ENCODE peak calls at places on chromosome 21, in six cellular contexts. G, I, Q, J, P and A are unnamed samples.

GRCh38 chr21:25039461-25040380 is 567.6 kb downstream of the MRPL39 start:
- DNase-seq in G (no peak), I (no peak), Q (no peak), J (no peak), P (no peak), A (no peak)

GRCh38 chr21:18275740-18276139 is 31.1 kb downstream of the CHODL start:
- DNase-seq in G (no peak), I (no peak), Q (no peak), J (no peak), P (no peak), A (no peak)

GRCh38 chr21:17472592-17473271 is 40.1 kb upstream of the CXADR start:
- DNase-seq in G (no peak), I (no peak), Q (no peak), J (no peak), P (peak; percentile 75), A (no peak)

GRCh38 chr21:16046625-16047340 is 317.0 kb downstream of the USP25 start:
- DNase-seq in G (no peak), I (no peak), Q (no peak), J (no peak), P (no peak), A (no peak)

GRCh38 chr21:36260030-36260787 is 59.8 kb upstream of the MORC3 start:
- DNase-seq in G (peak; percentile 58), I (peak; percentile 78), Q (no peak), J (no peak), P (peak; percentile 41), A (no peak)

GRCh38 chr21:16117331-16117730 is 387.5 kb downstream of the USP25 start:
- DNase-seq in G (no peak), I (no peak), Q (no peak), J (no peak), P (no peak), A (no peak)

GRCh38 chr21:19853709-19854575 is 1144.3 kb upstream of the NCAM2 start:
- DNase-seq in G (no peak), I (no peak), Q (no peak), J (no peak), P (no peak), A (no peak)

GRCh38 chr21:16070207-16070651 is 340.4 kb downstream of the USP25 start:
- DNase-seq in G (peak; percentile 29), I (no peak), Q (no peak), J (no peak), P (no peak), A (no peak)

GRCh38 chr21:18285379-18285778 is 40.7 kb downstream of the CHODL start:
- DNase-seq in G (no peak), I (no peak), Q (no peak), J (no peak), P (no peak), A (no peak)

GRCh38 chr21:17726047-17726446 is 93.1 kb downstream of the C21orf91 start:
- DNase-seq in G (no peak), I (no peak), Q (no peak), J (no peak), P (no peak), A (no peak)

GRCh38 chr21:39863111-39863510 is 4.1 kb upstream of the PCP4 start:
- DNase-seq in G (no peak), I (no peak), Q (no peak), J (no peak), P (peak; percentile 13), A (no peak)

GRCh38 chr21:45366931-45367401 is 38.0 kb upstream of the COL18A1 start:
- DNase-seq in G (peak; percentile 90), I (no peak), Q (no peak), J (peak; percentile 32), P (peak; percentile 55), A (no peak)

GRCh38 chr21:35811115-35811806 is 249.1 kb downstream of the SETD4 start:
- DNase-seq in G (no peak), I (no peak), Q (no peak), J (no peak), P (no peak), A (no peak)

GRCh38 chr21:17269760-17270159 is 243.1 kb upstream of the CXADR start:
- DNase-seq in G (no peak), I (no peak), Q (no peak), J (no peak), P (no peak), A (no peak)

GRCh38 chr21:28308516-28308915 is 684.2 kb downstream of the LTN1 start:
- DNase-seq in G (no peak), I (no peak), Q (no peak), J (no peak), P (no peak), A (no peak)

GRCh38 chr21:15874610-15875009 is 144.8 kb downstream of the USP25 start:
- DNase-seq in G (no peak), I (no peak), Q (no peak), J (no peak), P (no peak), A (no peak)

GRCh38 chr21:45543710-45544448 is 1.6 kb upstream of the SLC19A1 start:
- DNase-seq in G (no peak), I (no peak), Q (peak; percentile 43), J (no peak), P (no peak), A (no peak)

GRCh38 chr21:33199516-33200217 is 30.1 kb upstream of the IFNAR2 start:
- DNase-seq in G (peak; percentile 90), I (peak; percentile 98), Q (no peak), J (peak; percentile 71), P (peak; percentile 86), A (peak; percentile 31)

GRCh38 chr21:27681841-27682240 is 715.0 kb upstream of the ADAMTS5 start:
- DNase-seq in G (no peak), I (no peak), Q (no peak), J (no peak), P (no peak), A (no peak)

GRCh38 chr21:17783816-17784598 is 35.1 kb downstream of the C21orf91 start:
- DNase-seq in G (no peak), I (no peak), Q (no peak), J (no peak), P (peak; percentile 22), A (no peak)

GRCh38 chr21:41247561-41247968 is 69.0 kb upstream of the FAM3B start:
- DNase-seq in G (no peak), I (peak; percentile 58), Q (no peak), J (no peak), P (peak; percentile 57), A (no peak)

GRCh38 chr21:16196521-16197208 is 466.9 kb downstream of the USP25 start:
- DNase-seq in G (no peak), I (no peak), Q (no peak), J (no peak), P (no peak), A (no peak)

GRCh38 chr21:27693376-27693775 is 726.5 kb upstream of the ADAMTS5 start:
- DNase-seq in G (no peak), I (no peak), Q (no peak), J (no peak), P (no peak), A (no peak)

GRCh38 chr21:16073571-16073970 is 343.8 kb downstream of the USP25 start:
- DNase-seq in G (no peak), I (no peak), Q (no peak), J (no peak), P (no peak), A (no peak)

GRCh38 chr21:17455028-17455353 is 57.9 kb upstream of the CXADR start:
- DNase-seq in G (no peak), I (no peak), Q (no peak), J (no peak), P (no peak), A (no peak)

GRCh38 chr21:44354001-44354405 is 582 bp downstream of the TRPM2 start:
- DNase-seq in G (no peak), I (no peak), Q (no peak), J (peak; percentile 27), P (no peak), A (no peak)
- H3K4me3 ChIP-seq in G (no peak overlapping the region), I (peak overlapping the region; percentile 22), Q (peak overlapping the region; percentile 20), J (no peak overlapping the region), P (peak overlapping the region; percentile 19), A (peak overlapping the region; percentile 29)

GRCh38 chr21:38813554-38813953 is 7.8 kb downstream of the ETS2 start:
- DNase-seq in G (no peak), I (no peak), Q (no peak), J (no peak), P (no peak), A (no peak)
- TF ChIP-seq POLR2A in G (no peak), I (no peak), Q (no peak), J (no peak), P (no peak), A (no peak)

GRCh38 chr21:34574581-34574980 is 40.3 kb downstream of the RCAN1 start:
- DNase-seq in G (no peak), I (no peak), Q (no peak), J (no peak), P (no peak), A (no peak)

GRCh38 chr21:34574984-34575529 is 39.9 kb downstream of the RCAN1 start:
- DNase-seq in G (no peak), I (no peak), Q (no peak), J (no peak), P (no peak), A (no peak)

GRCh38 chr21:34579411-34579810 is 35.5 kb downstream of the RCAN1 start:
- DNase-seq in G (no peak), I (no peak), Q (no peak), J (no peak), P (no peak), A (no peak)

GRCh38 chr21:34571994-34572393 is 42.9 kb downstream of the RCAN1 start:
- DNase-seq in G (no peak), I (no peak), Q (no peak), J (no peak), P (no peak), A (no peak)

GRCh38 chr21:34576043-34576466 is 38.9 kb downstream of the RCAN1 start:
- DNase-seq in G (no peak), I (no peak), Q (no peak), J (no peak), P (no peak), A (no peak)
- H3K4me1 ChIP-seq in G (no peaks in the 10 kb centered on the region), I (no peaks in the 10 kb centered on the region), Q (peaks cover 3% of the 10 kb centered on the region), J (peaks cover 27% of the 10 kb centered on the region), P (peaks cover 11% of the 10 kb centered on the region), A (peaks cover 28% of the 10 kb centered on the region)

DNA sequence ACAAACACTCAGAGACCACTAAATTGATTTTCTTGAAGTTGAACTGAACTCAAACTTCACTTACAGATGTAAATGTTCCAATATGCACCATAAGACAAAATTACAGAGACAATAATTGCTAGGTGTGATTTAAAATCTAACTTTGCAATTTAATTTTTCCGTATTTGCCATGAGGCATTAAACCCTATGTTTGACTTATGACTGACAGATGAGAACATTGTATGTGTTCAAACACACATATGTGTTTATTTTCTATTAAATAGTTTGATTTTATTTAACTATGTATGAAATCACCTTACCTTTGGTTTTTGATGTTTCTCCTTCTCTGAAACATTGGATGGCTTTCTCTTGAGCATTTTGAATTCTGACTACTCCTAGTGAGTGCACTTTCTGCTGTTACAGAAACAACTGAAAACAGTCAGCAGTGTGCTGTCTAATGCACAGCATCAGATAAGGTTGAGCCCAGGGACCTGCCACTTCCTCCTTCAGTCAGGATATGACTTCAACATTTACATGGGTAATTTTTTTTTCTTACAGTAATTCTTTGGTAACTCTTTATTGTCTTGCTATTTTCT is at the start of gene SAMSN1:
- DNase-seq in G (no peak), I (peak; percentile 26), Q (no peak), J (no peak), P (peak; percentile 53), A (peak; percentile 22)
- H3K4me3 ChIP-seq in G (no peak within 1 kb of the TSS), I (peak within 1 kb of the TSS; percentile 1), Q (peak within 1 kb of the TSS; percentile 21), J (no peak within 1 kb of the TSS), P (peak within 1 kb of the TSS; percentile 27), A (peak within 1 kb of the TSS; percentile 22)